ENCODE peak calls at places on chromosome 20, in eight cellular contexts. H, W, A, D, L, Z, N and F are unnamed samples.
A peak's percentile ranks its signal among the peaks of the same experiment; 100 is the strongest.

GRCh38 chr20:49482621-49483017 is at the start of gene KCNB1:
- DNase-seq in N (peak; percentile 40), A (peak; percentile 86), L (peak; percentile 98), W (no peak), Z (peak; percentile 3), H (peak; percentile 7), D (peak; percentile 70), F (peak; percentile 59)

GRCh38 chr20:50320910-50321796 is 130.5 kb downstream of the CEBPB start:
- DNase-seq in Z (no peak), L (peak; percentile 97), D (peak; percentile 96), W (peak; percentile 83), N (peak; percentile 76), A (peak; percentile 97), H (no peak), F (peak; percentile 89)

GRCh38 chr20:62642666-62643520 is 590 bp downstream of the SLCO4A1 start:
- DNase-seq in W (no peak), Z (peak; percentile 46), L (peak; percentile 59), N (peak; percentile 44), D (no peak), A (peak; percentile 38), H (peak; percentile 52), F (peak; percentile 61)

GRCh38 chr20:48787861-48788375 is 39.9 kb downstream of the PREX1 start:
- DNase-seq in D (no peak), W (peak; percentile 60), Z (no peak), N (no peak), H (no peak), A (peak; percentile 70), L (no peak), F (peak; percentile 85)

GRCh38 chr20:49515588-49515987 is 33.1 kb upstream of the KCNB1 start:
- DNase-seq in L (no peak), Z (no peak), D (no peak), H (no peak), W (no peak), A (no peak), N (no peak), F (no peak)

GRCh38 chr20:47392015-47392720 is 35.7 kb upstream of the ZMYND8 start:
- DNase-seq in W (peak; percentile 87), H (no peak), Z (no peak), A (peak; percentile 83), L (peak; percentile 41), D (no peak), N (no peak), F (peak; percentile 98)

GRCh38 chr20:48350291-48350988 is 477.4 kb downstream of the PREX1 start:
- DNase-seq in W (no peak), H (no peak), L (peak; percentile 83), A (no peak), Z (no peak), D (no peak), N (no peak), F (no peak)

GRCh38 chr20:63740070-63740500 is 509 bp downstream of the SLC2A4RG start:
- DNase-seq in L (peak; percentile 76), D (peak; percentile 53), A (peak; percentile 87), W (no peak), Z (peak; percentile 48), H (no peak), N (peak; percentile 58), F (peak; percentile 23)

GRCh38 chr20:10603378-10603777 is 70.4 kb downstream of the JAG1 start:
- DNase-seq in W (no peak), N (no peak), H (no peak), D (no peak), L (no peak), A (no peak), Z (no peak), F (no peak)

GRCh38 chr20:58829531-58829941 is 21.2 kb downstream of the GNAS-AS1 start:
- DNase-seq in N (no peak), D (peak; percentile 87), W (no peak), A (no peak), H (no peak), Z (no peak), L (no peak), F (no peak)

GRCh38 chr20:3071610-3072529 is at the start of gene OXT:
- DNase-seq in H (peak; percentile 63), L (no peak), W (no peak), A (no peak), Z (peak; percentile 51), D (peak; percentile 55), N (peak; percentile 26), F (no peak)

GRCh38 chr20:62741701-62742491 is 33.3 kb downstream of the NTSR1 start:
- DNase-seq in N (no peak), W (no peak), H (no peak), A (no peak), Z (no peak), L (no peak), D (no peak), F (no peak)

GRCh38 chr20:51678041-51678697 is 90.0 kb downstream of the ATP9A start:
- DNase-seq in D (peak; percentile 72), W (no peak), H (no peak), Z (no peak), A (peak; percentile 49), N (peak; percentile 93), L (no peak), F (peak; percentile 66)

GRCh38 chr20:7959484-7959883 is 19.2 kb upstream of the HAO1 start:
- DNase-seq in H (no peak), D (peak; percentile 61), A (no peak), N (no peak), Z (no peak), W (no peak), L (no peak), F (no peak)

GRCh38 chr20:45114465-45115385 is at the start of gene WFDC5:
- DNase-seq in Z (no peak), N (no peak), D (no peak), L (no peak), A (peak; percentile 9), W (no peak), H (no peak), F (no peak)

GRCh38 chr20:50843331-50844276 is 48.7 kb downstream of the BCAS4 start:
- DNase-seq in W (no peak), A (no peak), N (no peak), D (no peak), H (no peak), Z (no peak), L (no peak), F (no peak)

GRCh38 chr20:10922941-10923340 is 249.1 kb upstream of the JAG1 start:
- DNase-seq in N (no peak), D (no peak), Z (no peak), W (peak; percentile 63), L (no peak), H (no peak), A (peak; percentile 47), F (peak; percentile 95)

GRCh38 chr20:49420292-49420691 is 62.2 kb downstream of the KCNB1 start:
- DNase-seq in H (no peak), W (no peak), Z (no peak), D (no peak), A (no peak), L (no peak), N (no peak), F (no peak)

GRCh38 chr20:58382096-58382495 is 6.9 kb upstream of the VAPB start:
- DNase-seq in A (no peak), N (no peak), D (no peak), H (no peak), W (no peak), Z (no peak), L (no peak), F (no peak)

GRCh38 chr20:51368461-51369211 is 173.9 kb downstream of the NFATC2 start:
- DNase-seq in H (no peak), A (no peak), Z (no peak), L (no peak), D (no peak), W (no peak), N (no peak), F (peak; percentile 45)

GRCh38 chr20:33113387-33113908 is 34.0 kb downstream of the BPIFB4 start:
- DNase-seq in N (no peak), L (no peak), Z (no peak), A (no peak), W (no peak), D (no peak), H (no peak), F (no peak)

GRCh38 chr20:7696311-7696710 is 243.9 kb downstream of the HAO1 start:
- DNase-seq in D (no peak), N (no peak), H (no peak), A (peak; percentile 32), W (no peak), L (no peak), Z (no peak), F (peak; percentile 69)

GRCh38 chr20:33337119-33337518 is 54.1 kb downstream of the BPIFB1 start:
- DNase-seq in Z (no peak), N (no peak), L (no peak), W (no peak), D (no peak), A (no peak), H (no peak), F (no peak)

GRCh38 chr20:25046181-25046641 is 11.7 kb downstream of the ACSS1 start:
- DNase-seq in W (no peak), Z (no peak), L (no peak), D (no peak), N (no peak), H (no peak), A (no peak), F (no peak)

GRCh38 chr20:36591281-36591680 is 14.3 kb upstream of the RAB5IF start:
- DNase-seq in W (no peak), A (no peak), L (no peak), Z (no peak), D (no peak), H (no peak), N (no peak), F (no peak)

GRCh38 chr20:47929368-47930115 is 144.3 kb upstream of the SULF2 start:
- DNase-seq in D (no peak), W (peak; percentile 60), L (peak; percentile 25), A (peak; percentile 86), Z (no peak), H (no peak), N (no peak), F (peak; percentile 22)

GRCh38 chr20:44091026-44091425 is 96.0 kb downstream of the JPH2 start:
- DNase-seq in L (no peak), W (no peak), D (no peak), H (no peak), Z (no peak), A (no peak), N (no peak), F (no peak)

GRCh38 chr20:63441777-63442493 is 30.5 kb downstream of the KCNQ2 start:
- DNase-seq in Z (peak; percentile 20), H (peak; percentile 49), N (peak; percentile 76), D (peak; percentile 25), W (no peak), A (peak; percentile 76), L (peak; percentile 81), F (peak; percentile 31)

GRCh38 chr20:62899633-62900051 is 26.7 kb downstream of the DIDO1 start:
- DNase-seq in L (peak; percentile 39), N (no peak), D (no peak), A (no peak), H (no peak), W (no peak), Z (no peak), F (no peak)